ENCODE peak calls at places on chromosomes 4 and X, in six cellular contexts. One of them, this sample, is unnamed.

GRCh38 chr4:55973650-55974049 is 24.9 kb downstream of the CEP135 start:
- DNase-seq in stimulated activated CD4-positive, alpha-beta T cell treated with anti-CD3 and anti-CD28 coated beads, Interleukin-15, amount 100 ng/mL, for 24 hours: no peak
- DNase-seq in astrocyte of the spinal cord: no peak
- DNase-seq in stromal cell of bone marrow: no peak
- DNase-seq in upper lobe of right lung: no peak
- DNase-seq in CD4-positive, CD25-positive, alpha-beta regulatory T cell: no peak
- DNase-seq in this sample: no peak

GRCh38 chrX:12906392-12906791 is at the start of gene TLR8:
- DNase-seq in upper lobe of right lung: no peak
- DNase-seq in stromal cell of bone marrow: no peak
- DNase-seq in CD4-positive, CD25-positive, alpha-beta regulatory T cell: no peak
- DNase-seq in astrocyte of the spinal cord: no peak
- DNase-seq in stimulated activated CD4-positive, alpha-beta T cell treated with anti-CD3 and anti-CD28 coated beads, Interleukin-15, amount 100 ng/mL, for 24 hours: no peak
- DNase-seq in this sample: no peak

GRCh38 chrX:131332331-131332730 is 43.2 kb upstream of the IGSF1 start:
- DNase-seq in astrocyte of the spinal cord: no peak
- DNase-seq in CD4-positive, CD25-positive, alpha-beta regulatory T cell: no peak
- DNase-seq in upper lobe of right lung: no peak
- DNase-seq in stimulated activated CD4-positive, alpha-beta T cell treated with anti-CD3 and anti-CD28 coated beads, Interleukin-15, amount 100 ng/mL, for 24 hours: no peak
- DNase-seq in stromal cell of bone marrow: no peak
- DNase-seq in this sample: no peak

GRCh38 chr4:3529363-3529762 is 2.9 kb downstream of the LRPAP1 start:
- DNase-seq in stromal cell of bone marrow: no peak
- DNase-seq in astrocyte of the spinal cord: no peak
- DNase-seq in stimulated activated CD4-positive, alpha-beta T cell treated with anti-CD3 and anti-CD28 coated beads, Interleukin-15, amount 100 ng/mL, for 24 hours: no peak
- DNase-seq in upper lobe of right lung: peak
- DNase-seq in CD4-positive, CD25-positive, alpha-beta regulatory T cell: no peak
- DNase-seq in this sample: no peak

GRCh38 chr4:158172558-158173258 is at the start of gene GASK1B:
- DNase-seq in CD4-positive, CD25-positive, alpha-beta regulatory T cell: peak
- DNase-seq in upper lobe of right lung: no peak
- DNase-seq in stromal cell of bone marrow: no peak
- DNase-seq in stimulated activated CD4-positive, alpha-beta T cell treated with anti-CD3 and anti-CD28 coated beads, Interleukin-15, amount 100 ng/mL, for 24 hours: peak
- DNase-seq in astrocyte of the spinal cord: peak
- DNase-seq in this sample: no peak

GRCh38 chr4:34261799-34262314 is 1982.5 kb downstream of the ARAP2 start:
- DNase-seq in stimulated activated CD4-positive, alpha-beta T cell treated with anti-CD3 and anti-CD28 coated beads, Interleukin-15, amount 100 ng/mL, for 24 hours: no peak
- DNase-seq in stromal cell of bone marrow: no peak
- DNase-seq in astrocyte of the spinal cord: no peak
- DNase-seq in upper lobe of right lung: no peak
- DNase-seq in CD4-positive, CD25-positive, alpha-beta regulatory T cell: no peak
- DNase-seq in this sample: no peak

GRCh38 chr4:178316211-178316610 is 874.0 kb upstream of the AGA start:
- DNase-seq in stromal cell of bone marrow: no peak
- DNase-seq in upper lobe of right lung: no peak
- DNase-seq in astrocyte of the spinal cord: no peak
- DNase-seq in stimulated activated CD4-positive, alpha-beta T cell treated with anti-CD3 and anti-CD28 coated beads, Interleukin-15, amount 100 ng/mL, for 24 hours: no peak
- DNase-seq in CD4-positive, CD25-positive, alpha-beta regulatory T cell: no peak
- DNase-seq in this sample: no peak

GRCh38 chr4:8905236-8905772 is 33.7 kb upstream of the HMX1 start:
- DNase-seq in stromal cell of bone marrow: no peak
- DNase-seq in upper lobe of right lung: peak
- DNase-seq in astrocyte of the spinal cord: no peak
- DNase-seq in stimulated activated CD4-positive, alpha-beta T cell treated with anti-CD3 and anti-CD28 coated beads, Interleukin-15, amount 100 ng/mL, for 24 hours: no peak
- DNase-seq in CD4-positive, CD25-positive, alpha-beta regulatory T cell: no peak
- DNase-seq in this sample: peak

GRCh38 chr4:666822-667544 is 7.1 kb downstream of the ATP5ME start:
- DNase-seq in astrocyte of the spinal cord: no peak
- DNase-seq in stimulated activated CD4-positive, alpha-beta T cell treated with anti-CD3 and anti-CD28 coated beads, Interleukin-15, amount 100 ng/mL, for 24 hours: no peak
- DNase-seq in stromal cell of bone marrow: no peak
- DNase-seq in CD4-positive, CD25-positive, alpha-beta regulatory T cell: no peak
- DNase-seq in upper lobe of right lung: no peak
- DNase-seq in this sample: no peak

GRCh38 chrX:100931925-100932285 is 3.2 kb upstream of the XKRX start:
- DNase-seq in stromal cell of bone marrow: no peak
- DNase-seq in upper lobe of right lung: no peak
- DNase-seq in astrocyte of the spinal cord: no peak
- DNase-seq in CD4-positive, CD25-positive, alpha-beta regulatory T cell: no peak
- DNase-seq in stimulated activated CD4-positive, alpha-beta T cell treated with anti-CD3 and anti-CD28 coated beads, Interleukin-15, amount 100 ng/mL, for 24 hours: no peak
- DNase-seq in this sample: no peak

GRCh38 chr4:159070742-159071141 is 32.1 kb upstream of the RAPGEF2 start:
- DNase-seq in upper lobe of right lung: no peak
- DNase-seq in CD4-positive, CD25-positive, alpha-beta regulatory T cell: no peak
- DNase-seq in stimulated activated CD4-positive, alpha-beta T cell treated with anti-CD3 and anti-CD28 coated beads, Interleukin-15, amount 100 ng/mL, for 24 hours: no peak
- DNase-seq in astrocyte of the spinal cord: peak
- DNase-seq in stromal cell of bone marrow: peak
- DNase-seq in this sample: no peak

GRCh38 chr4:156609421-156609820 is 362.2 kb downstream of the PDGFC start:
- DNase-seq in upper lobe of right lung: no peak
- DNase-seq in stimulated activated CD4-positive, alpha-beta T cell treated with anti-CD3 and anti-CD28 coated beads, Interleukin-15, amount 100 ng/mL, for 24 hours: no peak
- DNase-seq in CD4-positive, CD25-positive, alpha-beta regulatory T cell: no peak
- DNase-seq in astrocyte of the spinal cord: no peak
- DNase-seq in stromal cell of bone marrow: no peak
- DNase-seq in this sample: no peak

GRCh38 chr4:181971973-181972372 is 271.2 kb upstream of the TENM3 start:
- DNase-seq in stromal cell of bone marrow: peak
- DNase-seq in upper lobe of right lung: no peak
- DNase-seq in stimulated activated CD4-positive, alpha-beta T cell treated with anti-CD3 and anti-CD28 coated beads, Interleukin-15, amount 100 ng/mL, for 24 hours: no peak
- DNase-seq in astrocyte of the spinal cord: no peak
- DNase-seq in CD4-positive, CD25-positive, alpha-beta regulatory T cell: no peak
- DNase-seq in this sample: no peak

GRCh38 chr4:23923141-23923540 is 33.3 kb upstream of the PPARGC1A start:
- DNase-seq in stimulated activated CD4-positive, alpha-beta T cell treated with anti-CD3 and anti-CD28 coated beads, Interleukin-15, amount 100 ng/mL, for 24 hours: no peak
- DNase-seq in upper lobe of right lung: no peak
- DNase-seq in stromal cell of bone marrow: no peak
- DNase-seq in CD4-positive, CD25-positive, alpha-beta regulatory T cell: no peak
- DNase-seq in astrocyte of the spinal cord: no peak
- DNase-seq in this sample: no peak

GRCh38 chrX:22889824-22890223 is 109.9 kb upstream of the DDX53 start:
- DNase-seq in astrocyte of the spinal cord: no peak
- DNase-seq in stromal cell of bone marrow: no peak
- DNase-seq in upper lobe of right lung: no peak
- DNase-seq in CD4-positive, CD25-positive, alpha-beta regulatory T cell: no peak
- DNase-seq in stimulated activated CD4-positive, alpha-beta T cell treated with anti-CD3 and anti-CD28 coated beads, Interleukin-15, amount 100 ng/mL, for 24 hours: no peak
- DNase-seq in this sample: no peak

This sample was measured in right lobe of liver.